ENCODE peak calls at places on chromosomes 12 and 14, in six cellular contexts. One of them, this sample, is unnamed.

GRCh38 chr12:19227880-19228210 is 98.3 kb downstream of the PLEKHA5 start:
- DNase-seq in SHP77 treated with DMSO at 0.1 percent for 48 hours: no peak
- DNase-seq in heart left ventricle: no peak
- DNase-seq in H54: no peak
- DNase-seq in body of pancreas: no peak
- DNase-seq in non-pigmented ciliary epithelial cell: no peak
- DNase-seq in this sample: no peak

GRCh38 chr12:115507951-115508722 is 769.4 kb downstream of the MED13L start:
- DNase-seq in heart left ventricle: peak; percentile 48
- DNase-seq in non-pigmented ciliary epithelial cell: no peak
- DNase-seq in SHP77 treated with DMSO at 0.1 percent for 48 hours: no peak
- DNase-seq in H54: no peak
- DNase-seq in body of pancreas: peak; percentile 8
- DNase-seq in this sample: peak; percentile 23

GRCh38 chr12:66269757-66270383 is 32.4 kb upstream of the HELB start:
- DNase-seq in H54: peak; percentile 7
- DNase-seq in heart left ventricle: no peak
- DNase-seq in body of pancreas: peak; percentile 10
- DNase-seq in non-pigmented ciliary epithelial cell: peak; percentile 17
- DNase-seq in SHP77 treated with DMSO at 0.1 percent for 48 hours: no peak
- DNase-seq in this sample: no peak

GRCh38 chr12:76346798-76347420 is 1.3 kb downstream of the BBS10 start:
- DNase-seq in non-pigmented ciliary epithelial cell: no peak
- DNase-seq in H54: no peak
- DNase-seq in heart left ventricle: peak; percentile 32
- DNase-seq in SHP77 treated with DMSO at 0.1 percent for 48 hours: peak; percentile 20
- DNase-seq in body of pancreas: no peak
- DNase-seq in this sample: no peak

GRCh38 chr12:127496255-127496654 is 770.7 kb upstream of the TMEM132C start:
- DNase-seq in SHP77 treated with DMSO at 0.1 percent for 48 hours: no peak
- DNase-seq in H54: no peak
- DNase-seq in non-pigmented ciliary epithelial cell: no peak
- DNase-seq in body of pancreas: no peak
- DNase-seq in heart left ventricle: no peak
- DNase-seq in this sample: no peak

GRCh38 chr12:1666215-1666614 is 24.7 kb upstream of the ADIPOR2 start:
- DNase-seq in body of pancreas: no peak
- DNase-seq in SHP77 treated with DMSO at 0.1 percent for 48 hours: no peak
- DNase-seq in heart left ventricle: no peak
- DNase-seq in H54: no peak
- DNase-seq in non-pigmented ciliary epithelial cell: no peak
- DNase-seq in this sample: no peak

GRCh38 chr12:88604646-88605045 is 24.4 kb upstream of the KITLG start:
- DNase-seq in H54: no peak
- DNase-seq in non-pigmented ciliary epithelial cell: no peak
- DNase-seq in SHP77 treated with DMSO at 0.1 percent for 48 hours: no peak
- DNase-seq in heart left ventricle: no peak
- DNase-seq in body of pancreas: no peak
- DNase-seq in this sample: no peak

GRCh38 chr12:88716240-88716639 is 136.0 kb upstream of the KITLG start:
- DNase-seq in non-pigmented ciliary epithelial cell: no peak
- DNase-seq in heart left ventricle: no peak
- DNase-seq in body of pancreas: peak; percentile 81
- DNase-seq in SHP77 treated with DMSO at 0.1 percent for 48 hours: no peak
- DNase-seq in H54: no peak
- DNase-seq in this sample: no peak

GRCh38 chr14:36212577-36212976 is 36.1 kb upstream of the PTCSC3 start:
- DNase-seq in non-pigmented ciliary epithelial cell: no peak
- DNase-seq in body of pancreas: no peak
- DNase-seq in H54: no peak
- DNase-seq in SHP77 treated with DMSO at 0.1 percent for 48 hours: no peak
- DNase-seq in heart left ventricle: no peak
- DNase-seq in this sample: no peak

GRCh38 chr14:104982548-104983230 is 2.9 kb upstream of the CLBA1 start:
- DNase-seq in H54: no peak
- DNase-seq in body of pancreas: no peak
- DNase-seq in heart left ventricle: no peak
- DNase-seq in non-pigmented ciliary epithelial cell: no peak
- DNase-seq in SHP77 treated with DMSO at 0.1 percent for 48 hours: no peak
- DNase-seq in this sample: no peak

GRCh38 chr12:15966426-15966825 is 55.3 kb downstream of the DERA start:
- DNase-seq in non-pigmented ciliary epithelial cell: peak; percentile 28
- DNase-seq in SHP77 treated with DMSO at 0.1 percent for 48 hours: no peak
- DNase-seq in H54: no peak
- DNase-seq in heart left ventricle: no peak
- DNase-seq in body of pancreas: no peak
- DNase-seq in this sample: no peak

GRCh38 chr12:110233212-110233903 is 47.7 kb upstream of the ATP2A2 start:
- DNase-seq in heart left ventricle: no peak
- DNase-seq in H54: no peak
- DNase-seq in SHP77 treated with DMSO at 0.1 percent for 48 hours: no peak
- DNase-seq in body of pancreas: no peak
- DNase-seq in non-pigmented ciliary epithelial cell: no peak
- DNase-seq in this sample: no peak

GRCh38 chr12:95547522-95548055 is 3.7 kb downstream of the USP44 start:
- DNase-seq in SHP77 treated with DMSO at 0.1 percent for 48 hours: no peak
- DNase-seq in body of pancreas: no peak
- DNase-seq in H54: no peak
- DNase-seq in heart left ventricle: no peak
- DNase-seq in non-pigmented ciliary epithelial cell: no peak
- DNase-seq in this sample: no peak

GRCh38 chr14:35257809-35258208 is 34.4 kb upstream of the PSMA6 start:
- DNase-seq in SHP77 treated with DMSO at 0.1 percent for 48 hours: no peak
- DNase-seq in H54: no peak
- DNase-seq in heart left ventricle: no peak
- DNase-seq in non-pigmented ciliary epithelial cell: no peak
- DNase-seq in body of pancreas: no peak
- DNase-seq in this sample: no peak

GRCh38 chr12:100058482-100059029 is 73.8 kb upstream of the ANKS1B start:
- DNase-seq in H54: peak; percentile 20
- DNase-seq in non-pigmented ciliary epithelial cell: peak; percentile 85
- DNase-seq in body of pancreas: no peak
- DNase-seq in SHP77 treated with DMSO at 0.1 percent for 48 hours: no peak
- DNase-seq in heart left ventricle: no peak
- DNase-seq in this sample: no peak

GRCh38 chr12:123972448-123973401 is at the start of the genes CCDC92 and ZNF664:
- DNase-seq in non-pigmented ciliary epithelial cell: no peak
- DNase-seq in heart left ventricle: peak; percentile 95
- DNase-seq in body of pancreas: peak; percentile 96
- DNase-seq in H54: peak; percentile 95
- DNase-seq in SHP77 treated with DMSO at 0.1 percent for 48 hours: peak; percentile 90
- DNase-seq in this sample: peak; percentile 98

GRCh38 chr12:108079731-108080130 is 49.4 kb upstream of the WSCD2 start:
- DNase-seq in heart left ventricle: no peak
- DNase-seq in body of pancreas: no peak
- DNase-seq in H54: no peak
- DNase-seq in SHP77 treated with DMSO at 0.1 percent for 48 hours: no peak
- DNase-seq in non-pigmented ciliary epithelial cell: no peak
- DNase-seq in this sample: no peak

GRCh38 chr12:96121271-96121711 is 72.9 kb upstream of the ELK3 start:
- DNase-seq in SHP77 treated with DMSO at 0.1 percent for 48 hours: no peak
- DNase-seq in body of pancreas: no peak
- DNase-seq in heart left ventricle: no peak
- DNase-seq in H54: no peak
- DNase-seq in non-pigmented ciliary epithelial cell: no peak
- DNase-seq in this sample: no peak

GRCh38 chr12:14187966-14188365 is 177.5 kb upstream of the ATF7IP start:
- DNase-seq in H54: no peak
- DNase-seq in SHP77 treated with DMSO at 0.1 percent for 48 hours: no peak
- DNase-seq in non-pigmented ciliary epithelial cell: no peak
- DNase-seq in body of pancreas: no peak
- DNase-seq in heart left ventricle: no peak
- DNase-seq in this sample: no peak

GRCh38 chr14:32473476-32473875 is 144.4 kb downstream of the AKAP6 start:
- DNase-seq in heart left ventricle: peak; percentile 60
- DNase-seq in H54: no peak
- DNase-seq in SHP77 treated with DMSO at 0.1 percent for 48 hours: no peak
- DNase-seq in non-pigmented ciliary epithelial cell: no peak
- DNase-seq in body of pancreas: peak; percentile 58
- DNase-seq in this sample: no peak

GRCh38 chr12:101642115-101643067 is 47.6 kb downstream of the MYBPC1 start:
- DNase-seq in H54: no peak
- DNase-seq in body of pancreas: peak; percentile 86
- DNase-seq in heart left ventricle: no peak
- DNase-seq in SHP77 treated with DMSO at 0.1 percent for 48 hours: no peak
- DNase-seq in non-pigmented ciliary epithelial cell: no peak
- DNase-seq in this sample: peak; percentile 19

GRCh38 chr14:31934767-31935266 is 142.3 kb upstream of the ARHGAP5 start:
- DNase-seq in non-pigmented ciliary epithelial cell: no peak
- DNase-seq in body of pancreas: peak; percentile 23
- DNase-seq in heart left ventricle: peak; percentile 47
- DNase-seq in H54: no peak
- DNase-seq in SHP77 treated with DMSO at 0.1 percent for 48 hours: peak; percentile 87
- DNase-seq in this sample: peak; percentile 32

GRCh38 chr14:104332634-104333270 is 194.4 kb downstream of the KIF26A start:
- DNase-seq in body of pancreas: no peak
- DNase-seq in heart left ventricle: no peak
- DNase-seq in H54: no peak
- DNase-seq in SHP77 treated with DMSO at 0.1 percent for 48 hours: no peak
- DNase-seq in non-pigmented ciliary epithelial cell: no peak
- DNase-seq in this sample: no peak

GRCh38 chr14:89258728-89259273 is 158.2 kb downstream of the FOXN3 start:
- DNase-seq in non-pigmented ciliary epithelial cell: no peak
- DNase-seq in H54: no peak
- DNase-seq in SHP77 treated with DMSO at 0.1 percent for 48 hours: no peak
- DNase-seq in heart left ventricle: no peak
- DNase-seq in body of pancreas: no peak
- DNase-seq in this sample: no peak

GRCh38 chr14:104794099-104794498 is 1.4 kb downstream of the AKT1 start:
- DNase-seq in SHP77 treated with DMSO at 0.1 percent for 48 hours: no peak
- DNase-seq in H54: no peak
- DNase-seq in heart left ventricle: peak; percentile 67
- DNase-seq in body of pancreas: peak; percentile 64
- DNase-seq in non-pigmented ciliary epithelial cell: no peak
- DNase-seq in this sample: no peak